ENCODE peak calls at places on chromosomes 12 and 14, in six cellular contexts. G, Q, V, Y, A and S are unnamed samples.

GRCh38 chr12:50627491-50627890 is 122.7 kb downstream of the DIP2B start:
- DNase-seq in G (no peak), Q (no peak), V (no peak), Y (no peak), A (peak), S (no peak)

GRCh38 chr14:68682166-68683103 is 110.4 kb downstream of the ZFP36L1 start:
- DNase-seq in G (no peak), Q (peak), V (peak), Y (peak), A (peak), S (no peak)

GRCh38 chr12:93103154-93103553 is 174.1 kb upstream of the EEA1 start:
- DNase-seq in G (no peak), Q (no peak), V (no peak), Y (no peak), A (no peak), S (no peak)

GRCh38 chr14:74859757-74860156 is 16.2 kb downstream of the PROX2 start:
- DNase-seq in G (no peak), Q (no peak), V (no peak), Y (no peak), A (no peak), S (no peak)

GRCh38 chr12:117805865-117806264 is 162.9 kb downstream of the KSR2 start:
- DNase-seq in G (no peak), Q (no peak), V (no peak), Y (no peak), A (no peak), S (no peak)

GRCh38 chr12:65740873-65741600 is 83.2 kb upstream of the HMGA2 start:
- DNase-seq in G (peak), Q (peak), V (peak), Y (peak), A (peak), S (peak)

GRCh38 chr14:89226789-89227489 is 190.1 kb downstream of the FOXN3 start:
- DNase-seq in G (no peak), Q (no peak), V (no peak), Y (no peak), A (no peak), S (no peak)

GRCh38 chr12:25707056-25707455 is 154.0 kb upstream of the LMNTD1 start:
- DNase-seq in G (no peak), Q (no peak), V (no peak), Y (no peak), A (no peak), S (no peak)

GRCh38 chr12:52010152-52010622 is 3.4 kb downstream of the TAMALIN start:
- DNase-seq in G (peak), Q (peak), V (peak), Y (no peak), A (peak), S (peak)

GRCh38 chr12:71710276-71711125 is 24.6 kb downstream of the TMEM19 start:
- DNase-seq in G (no peak), Q (no peak), V (peak), Y (no peak), A (no peak), S (no peak)

GRCh38 chr12:101698782-101699347 is 1.4 kb downstream of the CHPT1 start:
- DNase-seq in G (no peak), Q (no peak), V (peak), Y (peak), A (peak), S (no peak)

GRCh38 chr12:71947645-71948105 is 9.0 kb downstream of the TPH2 start:
- DNase-seq in G (no peak), Q (no peak), V (peak), Y (no peak), A (no peak), S (peak)

GRCh38 chr12:48044396-48044795 is 40.1 kb upstream of the COL2A1 start:
- DNase-seq in G (no peak), Q (no peak), V (no peak), Y (no peak), A (no peak), S (no peak)

GRCh38 chr12:49809369-49810158 is 18.6 kb downstream of the NCKAP5L start:
- DNase-seq in G (peak), Q (no peak), V (no peak), Y (no peak), A (no peak), S (no peak)

GRCh38 chr14:99677231-99677891 is 6.7 kb upstream of the CYP46A1 start:
- DNase-seq in G (no peak), Q (no peak), V (no peak), Y (no peak), A (no peak), S (no peak)

GRCh38 chr14:50061664-50062437 is 54.5 kb downstream of the VCPKMT start:
- DNase-seq in G (peak), Q (no peak), V (peak), Y (peak), A (peak), S (no peak)

GRCh38 chr14:36773136-36773540 is 111.5 kb downstream of the PAX9 start:
- DNase-seq in G (no peak), Q (no peak), V (peak), Y (no peak), A (no peak), S (no peak)

GRCh38 chr12:11661491-11662085 is 12.1 kb downstream of the ETV6 start:
- DNase-seq in G (no peak), Q (no peak), V (no peak), Y (no peak), A (no peak), S (no peak)

GRCh38 chr12:25324861-25325260 is 74.1 kb upstream of the KRAS start:
- DNase-seq in G (no peak), Q (no peak), V (no peak), Y (no peak), A (no peak), S (no peak)

GRCh38 chr14:105388976-105389375 is 9.4 kb upstream of the TEX22 start:
- DNase-seq in G (no peak), Q (peak), V (no peak), Y (no peak), A (no peak), S (peak)
- H3K27ac ChIP-seq in G (no peak), Q (no peak), V (no peak), Y (no peak), A (no peak), S (no peak)

GRCh38 chr12:627863-628805 is 35.1 kb downstream of the NINJ2 start:
- DNase-seq in G (no peak), Q (no peak), V (no peak), Y (no peak), A (no peak), S (no peak)
- H3K27ac ChIP-seq in G (no peak), Q (no peak), V (no peak), Y (no peak), A (no peak), S (no peak)

GRCh38 chr14:61561657-61562276 is 133.5 kb upstream of the HIF1A start:
- DNase-seq in G (peak), Q (peak), V (peak), Y (no peak), A (peak), S (peak)
- H3K27ac ChIP-seq in G (peak), Q (no peak), V (peak), Y (no peak), A (no peak), S (peak)

DNA sequence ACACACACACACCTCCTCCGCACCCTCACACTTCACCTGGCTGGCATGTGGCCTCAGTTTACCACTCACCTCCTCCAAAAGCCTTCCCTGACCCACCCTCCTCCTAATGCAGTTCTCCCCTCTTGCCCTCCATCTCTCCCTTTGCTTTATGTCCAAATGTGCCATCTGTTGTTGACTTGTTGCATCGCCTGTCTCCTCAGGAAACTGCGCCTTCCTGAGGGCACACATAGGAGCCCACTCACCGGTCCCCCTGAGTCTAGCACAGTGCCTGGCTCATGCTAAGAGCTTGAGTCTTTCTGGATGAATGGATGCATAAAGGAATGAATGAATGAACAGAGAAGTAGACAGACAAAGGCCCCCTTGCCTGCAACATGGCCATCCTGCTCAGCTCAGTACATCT is 34.0 kb downstream of the MVK start:
- DNase-seq in G (no peak), Q (no peak), V (no peak), Y (no peak), A (no peak), S (no peak)
- H3K27ac ChIP-seq in G (peak), Q (no peak), V (no peak), Y (no peak), A (no peak), S (no peak)

DNA sequence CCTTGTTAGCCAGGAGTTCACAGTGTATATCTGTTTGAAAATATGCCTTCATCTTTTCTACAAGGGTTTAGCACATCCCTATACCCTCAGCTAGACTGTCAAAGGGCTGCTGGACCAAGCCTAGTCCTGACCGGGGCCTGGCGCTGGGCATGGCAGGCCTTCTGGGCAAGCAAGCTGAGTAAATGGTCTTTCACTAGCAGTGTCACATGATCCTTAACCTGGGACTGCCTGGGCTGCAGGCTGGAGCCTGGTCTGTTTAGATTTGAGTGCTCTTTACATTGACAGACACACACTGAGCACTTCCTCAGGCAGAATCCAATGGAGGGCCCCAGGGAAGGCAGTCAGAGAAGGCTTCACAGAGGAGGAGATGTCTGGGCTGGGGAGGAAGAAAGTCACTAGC is 6.9 kb upstream of the AVIL start:
- DNase-seq in G (no peak), Q (no peak), V (no peak), Y (no peak), A (no peak), S (no peak)
- H3K27ac ChIP-seq in G (no peak), Q (no peak), V (no peak), Y (peak), A (no peak), S (no peak)

GRCh38 chr12:6943387-6943718 is 263 bp upstream of the RNU7-1 start:
- DNase-seq in G (peak), Q (peak), V (peak), Y (peak), A (peak), S (peak)

GRCh38 chr12:6941786-6942185 is 1.8 kb upstream of the RNU7-1 start:
- DNase-seq in G (no peak), Q (peak), V (no peak), Y (no peak), A (no peak), S (peak)

GRCh38 chr12:6939187-6939540 is 4.5 kb upstream of the RNU7-1 start:
- DNase-seq in G (no peak), Q (no peak), V (no peak), Y (no peak), A (no peak), S (no peak)

GRCh38 chr12:6942331-6942665 is 1.3 kb upstream of the RNU7-1 start:
- DNase-seq in G (peak), Q (peak), V (no peak), Y (no peak), A (no peak), S (peak)

DNA sequence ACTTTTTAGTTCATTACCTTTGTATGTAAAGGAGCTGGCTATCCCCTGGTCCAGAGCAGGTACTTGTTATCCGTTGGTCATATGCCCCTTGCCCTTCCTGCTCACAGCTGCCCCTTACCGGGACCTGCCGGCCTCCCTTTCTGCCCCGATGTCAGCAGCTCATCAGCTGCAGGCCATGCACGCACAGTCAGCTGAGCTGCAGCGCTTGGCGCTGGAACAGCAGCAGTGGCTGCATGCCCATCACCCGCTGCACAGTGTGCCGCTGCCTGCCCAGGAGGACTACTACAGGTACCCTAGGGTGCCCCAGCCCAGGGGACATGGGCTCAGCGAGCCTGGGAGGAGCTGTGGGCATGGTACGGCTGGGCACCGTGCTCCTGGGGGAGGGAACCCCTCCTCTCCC is 2.3 kb upstream of the RNU7-1 start:
- DNase-seq in G (no peak), Q (peak), V (no peak), Y (no peak), A (no peak), S (no peak)
- H3K27ac ChIP-seq in G (no peak), Q (no peak), V (no peak), Y (no peak), A (no peak), S (no peak)